ENCODE peak calls at places on chromosomes 6 and 20, in four cellular contexts. F, N, L and E are unnamed samples.

GRCh38 chr6:106519460-106520394 is 109.6 kb downstream of the RTN4IP1 start:
- DNase-seq in L (peak; percentile 90), F (peak; percentile 98), N (peak; percentile 71), E (peak; percentile 29)

GRCh38 chr20:32599783-32600340 is 14.7 kb upstream of the NOL4L start:
- DNase-seq in L (no peak), F (no peak), N (no peak), E (no peak)

GRCh38 chr6:83480470-83480869 is 31.9 kb upstream of the PRSS35 start:
- DNase-seq in F (no peak), N (no peak), L (no peak), E (no peak)

GRCh38 chr20:47929368-47930115 is 144.3 kb upstream of the SULF2 start:
- DNase-seq in L (no peak), F (no peak), N (no peak), E (no peak)

GRCh38 chr6:44051516-44051915 is 75.7 kb downstream of the MRPL14 start:
- DNase-seq in F (peak; percentile 76), N (no peak), L (no peak), E (no peak)

GRCh38 chr6:31068738-31069340 is 43.5 kb downstream of the C6orf15 start:
- DNase-seq in F (peak; percentile 65), L (peak; percentile 67), N (peak; percentile 42), E (peak; percentile 84)

GRCh38 chr6:36160147-36160760 is 29.9 kb downstream of the MAPK13 start:
- DNase-seq in F (peak; percentile 11), L (no peak), N (no peak), E (no peak)

GRCh38 chr6:96236471-96236870 is 220.7 kb downstream of the FUT9 start:
- DNase-seq in L (no peak), N (no peak), F (peak; percentile 72), E (no peak)

GRCh38 chr6:165777680-165778079 is 114.6 kb upstream of the PDE10A start:
- DNase-seq in L (no peak), F (no peak), N (no peak), E (no peak)
- TF ChIP-seq CTCF in L (peak; percentile 35), F (no peak), N (no peak), E (no peak)

GRCh38 chr6:159042824-159043181 is 2.0 kb downstream of the TAGAP start:
- DNase-seq in F (no peak), L (no peak), N (no peak), E (no peak)

GRCh38 chr6:159043986-159044385 is 805 bp downstream of the TAGAP start:
- DNase-seq in N (no peak), F (no peak), L (peak; percentile 43), E (no peak)

GRCh38 chr6:159045826-159046225 is 1.0 kb upstream of the TAGAP start:
- DNase-seq in F (no peak), L (peak; percentile 48), N (no peak), E (no peak)

GRCh38 chr6:159043236-159043635 is 1.6 kb downstream of the TAGAP start:
- DNase-seq in L (peak; percentile 39), F (no peak), N (no peak), E (no peak)

DNA sequence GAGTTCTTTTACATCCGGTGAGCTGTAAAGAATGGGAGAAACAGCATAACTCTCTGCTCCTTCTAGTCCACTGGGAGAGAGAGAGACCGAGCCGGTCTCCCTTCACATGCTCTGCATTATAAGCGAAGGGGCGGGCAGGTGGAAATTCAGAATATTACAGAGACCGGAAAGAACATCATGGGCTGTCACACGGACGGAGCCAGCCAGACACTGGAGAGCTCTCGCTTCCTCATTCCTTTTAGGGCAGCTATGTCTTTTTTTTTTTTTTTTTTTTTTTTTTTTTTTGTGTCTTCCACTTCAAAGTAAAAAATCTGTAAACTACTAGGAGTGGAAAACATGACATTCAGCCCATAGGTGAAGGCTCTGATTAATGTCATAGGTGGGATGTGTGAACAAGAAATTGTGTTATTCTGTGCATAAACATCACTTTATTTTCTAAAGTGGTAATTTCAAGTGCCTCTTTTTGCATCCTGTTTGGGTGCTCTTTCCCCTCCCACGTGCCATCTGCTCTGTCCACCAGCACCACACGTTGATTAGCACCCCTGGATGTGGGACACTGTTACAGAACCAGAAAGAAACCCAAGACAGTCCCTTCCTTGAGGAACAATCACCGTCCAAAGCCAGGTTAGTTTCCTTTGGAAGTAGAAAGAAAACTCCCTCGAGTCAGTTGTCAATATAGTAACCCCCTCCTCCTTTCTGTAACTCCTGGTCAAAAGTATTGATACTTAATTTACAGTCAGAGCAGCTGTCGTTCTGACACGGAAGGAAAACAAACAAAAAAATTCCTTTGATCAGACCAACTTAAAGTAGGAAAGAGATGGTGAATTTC is at the start of gene TAGAP:
- DNase-seq in L (peak; percentile 96), F (no peak), N (peak; percentile 84), E (peak; percentile 80)
- TF ChIP-seq CTCF in L (no peak), F (no peak), N (no peak), E (no peak)

GRCh38 chr6:112370946-112371345 is 23.8 kb downstream of the RFPL4B start:
- DNase-seq in F (no peak), N (no peak), L (no peak), E (no peak)

GRCh38 chr6:112366695-112367546 is 19.8 kb downstream of the RFPL4B start:
- DNase-seq in L (no peak), F (no peak), N (no peak), E (no peak)

GRCh38 chr6:112367655-112368054 is 20.5 kb downstream of the RFPL4B start:
- DNase-seq in N (no peak), F (no peak), L (no peak), E (no peak)

DNA sequence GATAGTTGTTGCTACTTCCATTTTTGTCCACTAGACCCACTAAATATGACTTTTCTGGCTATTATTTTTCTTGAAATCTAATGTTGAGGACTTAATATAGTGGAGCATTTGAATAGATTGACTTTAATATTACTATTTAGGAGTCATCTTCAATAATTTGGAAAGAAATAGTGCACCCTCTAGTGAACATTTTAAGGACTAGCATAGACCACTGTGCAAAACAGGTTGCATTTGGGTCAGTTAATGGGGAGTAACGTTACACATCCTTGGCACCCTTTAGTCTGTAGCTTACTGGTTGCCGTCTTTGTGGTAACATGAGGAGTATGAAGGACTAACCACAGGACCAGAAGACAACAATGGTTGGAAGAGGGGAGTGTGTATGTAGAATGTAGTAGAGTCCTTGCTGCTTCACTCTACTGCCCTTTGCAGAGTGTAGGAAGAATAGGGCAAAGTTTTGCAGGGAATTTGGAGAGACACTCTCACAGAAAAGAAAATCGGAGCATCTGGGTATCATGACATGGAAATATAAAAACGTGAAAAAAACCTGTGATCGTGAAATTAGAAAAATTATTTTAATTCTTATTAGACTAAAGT is 25.2 kb downstream of the RFPL4B start:
- DNase-seq in F (peak; percentile 11), L (peak; percentile 1), N (no peak), E (no peak)
- TF ChIP-seq CTCF in F (peak; percentile 62), L (peak; percentile 69), N (no peak), E (no peak)

GRCh38 chr20:33601861-33602260 is 60.3 kb upstream of the C20orf144 start:
- DNase-seq in L (no peak), F (no peak), N (no peak), E (no peak)
- TF ChIP-seq CTCF in L (no peak), F (no peak), N (no peak), E (no peak)

GRCh38 chr6:160911949-160912348 is 79.6 kb upstream of the MAP3K4 start:
- DNase-seq in L (no peak), N (no peak), F (no peak), E (no peak)
- TF ChIP-seq CTCF in L (no peak), N (no peak), F (no peak), E (no peak)

DNA sequence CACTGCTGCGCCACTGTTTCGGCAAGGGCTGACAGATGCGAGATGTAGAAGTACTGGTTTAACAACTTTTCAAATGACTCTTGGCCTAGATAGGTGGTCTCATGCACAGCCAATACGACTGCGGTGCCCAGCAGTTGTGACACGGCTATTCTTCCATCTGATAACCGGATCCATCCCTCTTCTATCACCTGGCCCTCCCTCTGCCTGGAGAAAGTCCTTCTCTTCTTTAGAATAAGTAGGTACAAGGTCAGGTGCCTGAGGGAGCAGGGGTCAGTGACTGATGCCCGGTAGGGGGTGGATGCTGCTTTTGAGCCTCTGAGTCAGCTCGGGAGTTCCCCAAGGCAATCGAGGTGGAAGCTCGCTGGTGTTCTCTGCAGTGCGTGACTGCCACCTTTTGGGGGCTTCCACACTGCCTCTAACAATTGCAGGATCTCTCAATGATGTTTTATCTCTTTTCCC is 166.8 kb upstream of the GRIK2 start:
- DNase-seq in L (peak; percentile 23), F (no peak), N (no peak), E (peak; percentile 3)
- TF ChIP-seq CTCF in L (peak; percentile 68), F (no peak), N (no peak), E (no peak)

GRCh38 chr6:113488812-113489685 is 368.1 kb upstream of the MARCKS start:
- DNase-seq in N (no peak), F (no peak), L (no peak), E (no peak)
- TF ChIP-seq CTCF in N (no peak), F (no peak), L (peak; percentile 64), E (no peak)

GRCh38 chr20:59331721-59332329 is 31.4 kb downstream of the EDN3 start:
- DNase-seq in N (no peak), F (no peak), L (no peak), E (no peak)
- TF ChIP-seq CTCF in N (no peak), F (no peak), L (no peak), E (no peak)